ENCODE peak calls at places on chromosome 16, in eight cellular contexts. One of them, this sample, is unnamed.

GRCh38 chr16:65754799-65755691 is 611.4 kb upstream of the CDH5 start:
- DNase-seq in RWPE1: no peak
- DNase-seq in neuronal stem cell: no peak
- DNase-seq in MM.1S: no peak
- DNase-seq in effector memory CD4-positive, alpha-beta T cell: no peak
- DNase-seq in HCT116: no peak
- DNase-seq in thoracic aorta: no peak
- DNase-seq in upper lobe of left lung: peak; percentile 40
- DNase-seq in this sample: no peak

GRCh38 chr16:58306327-58306726 is 11.5 kb upstream of the PRSS54 start:
- DNase-seq in upper lobe of left lung: no peak
- DNase-seq in HCT116: peak; percentile 26
- DNase-seq in MM.1S: peak; percentile 39
- DNase-seq in RWPE1: no peak
- DNase-seq in effector memory CD4-positive, alpha-beta T cell: no peak
- DNase-seq in neuronal stem cell: no peak
- DNase-seq in thoracic aorta: no peak
- DNase-seq in this sample: peak; percentile 11

GRCh38 chr16:66134875-66135274 is 231.6 kb upstream of the CDH5 start:
- DNase-seq in effector memory CD4-positive, alpha-beta T cell: no peak
- DNase-seq in thoracic aorta: no peak
- DNase-seq in HCT116: no peak
- DNase-seq in MM.1S: no peak
- DNase-seq in upper lobe of left lung: peak; percentile 8
- DNase-seq in RWPE1: no peak
- DNase-seq in neuronal stem cell: no peak
- DNase-seq in this sample: no peak

GRCh38 chr16:3012828-3013420 is at the start of gene CLDN9:
- DNase-seq in effector memory CD4-positive, alpha-beta T cell: no peak
- DNase-seq in HCT116: no peak
- DNase-seq in upper lobe of left lung: peak; percentile 85
- DNase-seq in thoracic aorta: no peak
- DNase-seq in neuronal stem cell: no peak
- DNase-seq in RWPE1: no peak
- DNase-seq in MM.1S: peak; percentile 54
- DNase-seq in this sample: peak; percentile 58

GRCh38 chr16:77443834-77444460 is 9.1 kb upstream of the ADAMTS18 start:
- DNase-seq in effector memory CD4-positive, alpha-beta T cell: no peak
- DNase-seq in RWPE1: no peak
- DNase-seq in MM.1S: no peak
- DNase-seq in thoracic aorta: no peak
- DNase-seq in HCT116: no peak
- DNase-seq in neuronal stem cell: no peak
- DNase-seq in upper lobe of left lung: no peak
- DNase-seq in this sample: no peak

GRCh38 chr16:67986949-67987348 is 6.7 kb upstream of the DPEP3 start:
- DNase-seq in thoracic aorta: no peak
- DNase-seq in upper lobe of left lung: no peak
- DNase-seq in RWPE1: no peak
- DNase-seq in HCT116: no peak
- DNase-seq in neuronal stem cell: no peak
- DNase-seq in effector memory CD4-positive, alpha-beta T cell: no peak
- DNase-seq in MM.1S: no peak
- DNase-seq in this sample: no peak

GRCh38 chr16:31071861-31072260 is 2.2 kb downstream of the ZNF668 start:
- DNase-seq in effector memory CD4-positive, alpha-beta T cell: no peak
- DNase-seq in thoracic aorta: no peak
- DNase-seq in MM.1S: no peak
- DNase-seq in neuronal stem cell: no peak
- DNase-seq in upper lobe of left lung: no peak
- DNase-seq in RWPE1: no peak
- DNase-seq in HCT116: no peak
- DNase-seq in this sample: peak; percentile 15

GRCh38 chr16:69567031-69567680 is 1.4 kb downstream of the NFAT5 start:
- DNase-seq in MM.1S: peak; percentile 9
- DNase-seq in thoracic aorta: no peak
- DNase-seq in RWPE1: peak; percentile 52
- DNase-seq in effector memory CD4-positive, alpha-beta T cell: no peak
- DNase-seq in upper lobe of left lung: no peak
- DNase-seq in HCT116: no peak
- DNase-seq in neuronal stem cell: no peak
- DNase-seq in this sample: peak; percentile 65

GRCh38 chr16:50692999-50693781 is at the start of gene NOD2:
- DNase-seq in RWPE1: peak; percentile 54
- DNase-seq in thoracic aorta: no peak
- DNase-seq in neuronal stem cell: peak; percentile 11
- DNase-seq in effector memory CD4-positive, alpha-beta T cell: no peak
- DNase-seq in HCT116: no peak
- DNase-seq in MM.1S: peak; percentile 34
- DNase-seq in upper lobe of left lung: peak; percentile 91
- DNase-seq in this sample: no peak

GRCh38 chr16:88505405-88506082 is 52.5 kb downstream of the ZFPM1 start:
- DNase-seq in MM.1S: no peak
- DNase-seq in thoracic aorta: no peak
- DNase-seq in neuronal stem cell: no peak
- DNase-seq in effector memory CD4-positive, alpha-beta T cell: peak; percentile 34
- DNase-seq in RWPE1: peak; percentile 36
- DNase-seq in HCT116: peak; percentile 60
- DNase-seq in upper lobe of left lung: peak; percentile 92
- DNase-seq in this sample: peak; percentile 39

GRCh38 chr16:19524356-19524865 is 669 bp downstream of the CCP110 start:
- DNase-seq in MM.1S: peak; percentile 8
- DNase-seq in neuronal stem cell: peak; percentile 3
- DNase-seq in RWPE1: peak; percentile 17
- DNase-seq in effector memory CD4-positive, alpha-beta T cell: no peak
- DNase-seq in HCT116: no peak
- DNase-seq in thoracic aorta: no peak
- DNase-seq in upper lobe of left lung: no peak
- DNase-seq in this sample: no peak

GRCh38 chr16:89721644-89722391 is 481 bp downstream of the ZNF276 start:
- DNase-seq in effector memory CD4-positive, alpha-beta T cell: peak; percentile 87
- DNase-seq in thoracic aorta: no peak
- DNase-seq in neuronal stem cell: no peak
- DNase-seq in MM.1S: peak; percentile 81
- DNase-seq in RWPE1: no peak
- DNase-seq in HCT116: no peak
- DNase-seq in upper lobe of left lung: peak; percentile 93
- DNase-seq in this sample: peak; percentile 44

DNA sequence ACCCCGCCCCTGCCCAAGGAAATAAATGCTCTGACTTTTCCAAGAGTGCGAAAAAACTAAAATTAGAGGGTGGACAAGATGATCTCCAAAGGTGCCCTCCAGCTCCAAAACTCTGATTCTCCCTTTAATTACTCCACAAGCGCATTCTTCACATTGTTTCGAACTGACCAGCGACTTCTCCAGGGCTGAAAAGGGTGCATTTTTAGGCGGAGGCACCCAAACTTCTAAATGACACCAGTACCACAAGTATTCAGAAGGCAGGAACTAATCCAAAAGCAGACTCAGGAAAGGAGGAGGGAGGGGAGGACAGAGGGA is 750 bp downstream of the ZFHX3 start:
- DNase-seq in MM.1S: no peak
- DNase-seq in neuronal stem cell: no peak
- DNase-seq in thoracic aorta: no peak
- DNase-seq in effector memory CD4-positive, alpha-beta T cell: no peak
- DNase-seq in RWPE1: no peak
- DNase-seq in upper lobe of left lung: no peak
- DNase-seq in HCT116: no peak
- DNase-seq in this sample: no peak
- H3K27ac ChIP-seq in MM.1S: no peak overlapping the region
- H3K27ac ChIP-seq in neuronal stem cell: no peak overlapping the region
- H3K27ac ChIP-seq in thoracic aorta: peak overlapping the region; percentile 95
- H3K27ac ChIP-seq in effector memory CD4-positive, alpha-beta T cell: no peak overlapping the region
- H3K27ac ChIP-seq in RWPE1: peak overlapping the region; percentile 98
- H3K27ac ChIP-seq in upper lobe of left lung: peak overlapping the region; percentile 98
- H3K27ac ChIP-seq in HCT116: peak overlapping the region; percentile 80
- H3K27ac ChIP-seq in this sample: peak overlapping the region; percentile 95

GRCh38 chr16:22388101-22388644 is 13.8 kb upstream of the CDR2 start:
- DNase-seq in effector memory CD4-positive, alpha-beta T cell: no peak
- DNase-seq in RWPE1: no peak
- DNase-seq in neuronal stem cell: no peak
- DNase-seq in HCT116: no peak
- DNase-seq in upper lobe of left lung: no peak
- DNase-seq in thoracic aorta: no peak
- DNase-seq in MM.1S: no peak
- DNase-seq in this sample: peak; percentile 18

GRCh38 chr16:22381392-22381791 is 7.0 kb upstream of the CDR2 start:
- DNase-seq in upper lobe of left lung: no peak
- DNase-seq in MM.1S: no peak
- DNase-seq in RWPE1: no peak
- DNase-seq in effector memory CD4-positive, alpha-beta T cell: no peak
- DNase-seq in HCT116: no peak
- DNase-seq in neuronal stem cell: no peak
- DNase-seq in thoracic aorta: no peak
- DNase-seq in this sample: no peak

GRCh38 chr16:22383827-22384226 is 9.4 kb upstream of the CDR2 start:
- DNase-seq in MM.1S: no peak
- DNase-seq in upper lobe of left lung: no peak
- DNase-seq in effector memory CD4-positive, alpha-beta T cell: no peak
- DNase-seq in thoracic aorta: no peak
- DNase-seq in neuronal stem cell: no peak
- DNase-seq in HCT116: no peak
- DNase-seq in RWPE1: no peak
- DNase-seq in this sample: no peak

GRCh38 chr16:22386976-22387375 is 12.6 kb upstream of the CDR2 start:
- DNase-seq in RWPE1: peak; percentile 39
- DNase-seq in thoracic aorta: no peak
- DNase-seq in neuronal stem cell: no peak
- DNase-seq in effector memory CD4-positive, alpha-beta T cell: no peak
- DNase-seq in upper lobe of left lung: no peak
- DNase-seq in HCT116: no peak
- DNase-seq in MM.1S: no peak
- DNase-seq in this sample: peak; percentile 88
- H3K27ac ChIP-seq in RWPE1: peak overlapping the region; percentile 27
- H3K27ac ChIP-seq in thoracic aorta: peak overlapping the region; percentile 2
- H3K27ac ChIP-seq in neuronal stem cell: no peak overlapping the region
- H3K27ac ChIP-seq in effector memory CD4-positive, alpha-beta T cell: no peak overlapping the region
- H3K27ac ChIP-seq in upper lobe of left lung: no peak overlapping the region
- H3K27ac ChIP-seq in HCT116: no peak overlapping the region
- H3K27ac ChIP-seq in MM.1S: no peak overlapping the region
- H3K27ac ChIP-seq in this sample: no peak overlapping the region

GRCh38 chr16:526181-527014 is 1.1 kb upstream of the CAPN15 start:
- DNase-seq in upper lobe of left lung: no peak
- DNase-seq in RWPE1: no peak
- DNase-seq in MM.1S: no peak
- DNase-seq in HCT116: no peak
- DNase-seq in effector memory CD4-positive, alpha-beta T cell: no peak
- DNase-seq in neuronal stem cell: no peak
- DNase-seq in thoracic aorta: no peak
- DNase-seq in this sample: peak; percentile 4

GRCh38 chr16:525520-526180 is 1.9 kb upstream of the CAPN15 start:
- DNase-seq in upper lobe of left lung: no peak
- DNase-seq in HCT116: peak; percentile 57
- DNase-seq in thoracic aorta: no peak
- DNase-seq in MM.1S: no peak
- DNase-seq in effector memory CD4-positive, alpha-beta T cell: peak; percentile 27
- DNase-seq in RWPE1: peak; percentile 75
- DNase-seq in neuronal stem cell: no peak
- DNase-seq in this sample: peak; percentile 88

GRCh38 chr16:523097-523741 is 4.3 kb upstream of the CAPN15 start:
- DNase-seq in neuronal stem cell: no peak
- DNase-seq in effector memory CD4-positive, alpha-beta T cell: no peak
- DNase-seq in RWPE1: no peak
- DNase-seq in upper lobe of left lung: peak; percentile 73
- DNase-seq in HCT116: no peak
- DNase-seq in thoracic aorta: no peak
- DNase-seq in MM.1S: no peak
- DNase-seq in this sample: no peak

GRCh38 chr16:524274-525011 is 3.1 kb upstream of the CAPN15 start:
- DNase-seq in thoracic aorta: no peak
- DNase-seq in effector memory CD4-positive, alpha-beta T cell: no peak
- DNase-seq in RWPE1: no peak
- DNase-seq in HCT116: no peak
- DNase-seq in MM.1S: no peak
- DNase-seq in upper lobe of left lung: peak; percentile 74
- DNase-seq in neuronal stem cell: no peak
- DNase-seq in this sample: no peak

GRCh38 chr16:525123-525519 is 2.4 kb upstream of the CAPN15 start:
- DNase-seq in neuronal stem cell: no peak
- DNase-seq in HCT116: no peak
- DNase-seq in MM.1S: no peak
- DNase-seq in thoracic aorta: no peak
- DNase-seq in RWPE1: no peak
- DNase-seq in upper lobe of left lung: no peak
- DNase-seq in effector memory CD4-positive, alpha-beta T cell: no peak
- DNase-seq in this sample: no peak
- H3K27ac ChIP-seq in neuronal stem cell: no peak overlapping the region
- H3K27ac ChIP-seq in HCT116: peak overlapping the region; percentile 91
- H3K27ac ChIP-seq in MM.1S: no peak overlapping the region
- H3K27ac ChIP-seq in thoracic aorta: no peak overlapping the region
- H3K27ac ChIP-seq in RWPE1: peak overlapping the region; percentile 96
- H3K27ac ChIP-seq in upper lobe of left lung: no peak overlapping the region
- H3K27ac ChIP-seq in effector memory CD4-positive, alpha-beta T cell: no peak overlapping the region
- H3K27ac ChIP-seq in this sample: peak overlapping the region; percentile 84

DNA sequence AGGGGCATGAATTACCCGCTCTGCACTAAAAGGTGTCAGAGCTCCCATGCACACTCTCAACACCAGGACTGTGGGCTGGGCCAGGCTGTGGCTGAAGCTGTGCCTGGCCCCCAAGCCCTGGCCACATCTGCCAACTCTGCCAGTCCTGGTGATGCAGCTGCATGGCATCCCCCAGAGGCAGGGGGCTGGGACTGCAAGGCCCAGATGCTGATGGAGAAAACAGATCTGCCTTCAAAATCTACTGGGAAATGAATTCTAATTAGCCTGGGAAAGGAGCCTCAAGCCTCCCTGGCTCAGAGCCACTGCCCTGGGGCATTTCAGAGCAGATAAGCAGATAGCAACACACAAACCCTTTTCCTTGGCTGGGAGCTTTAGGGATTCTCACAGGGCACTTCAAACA is 3.4 kb downstream of the CHST6 start:
- DNase-seq in effector memory CD4-positive, alpha-beta T cell: no peak
- DNase-seq in upper lobe of left lung: no peak
- DNase-seq in HCT116: no peak
- DNase-seq in MM.1S: no peak
- DNase-seq in thoracic aorta: no peak
- DNase-seq in neuronal stem cell: no peak
- DNase-seq in RWPE1: peak; percentile 43
- DNase-seq in this sample: peak; percentile 40
- H3K27ac ChIP-seq in effector memory CD4-positive, alpha-beta T cell: no peak overlapping the region
- H3K27ac ChIP-seq in upper lobe of left lung: no peak overlapping the region
- H3K27ac ChIP-seq in HCT116: no peak overlapping the region
- H3K27ac ChIP-seq in MM.1S: no peak overlapping the region
- H3K27ac ChIP-seq in thoracic aorta: no peak overlapping the region
- H3K27ac ChIP-seq in neuronal stem cell: no peak overlapping the region
- H3K27ac ChIP-seq in RWPE1: peak overlapping the region; percentile 17
- H3K27ac ChIP-seq in this sample: no peak overlapping the region

GRCh38 chr16:80512460-80512859 is 28.3 kb upstream of the DYNLRB2 start:
- DNase-seq in RWPE1: no peak
- DNase-seq in upper lobe of left lung: no peak
- DNase-seq in effector memory CD4-positive, alpha-beta T cell: no peak
- DNase-seq in HCT116: no peak
- DNase-seq in thoracic aorta: no peak
- DNase-seq in MM.1S: no peak
- DNase-seq in neuronal stem cell: no peak
- DNase-seq in this sample: no peak
- H3K27ac ChIP-seq in RWPE1: no peak overlapping the region
- H3K27ac ChIP-seq in upper lobe of left lung: no peak overlapping the region
- H3K27ac ChIP-seq in effector memory CD4-positive, alpha-beta T cell: no peak overlapping the region
- H3K27ac ChIP-seq in HCT116: no peak overlapping the region
- H3K27ac ChIP-seq in thoracic aorta: no peak overlapping the region
- H3K27ac ChIP-seq in MM.1S: no peak overlapping the region
- H3K27ac ChIP-seq in neuronal stem cell: no peak overlapping the region
- H3K27ac ChIP-seq in this sample: no peak overlapping the region